ENCODE peak calls at places on chromosomes 3 and 15, in four cellular contexts. One of them, this sample, is unnamed.

GRCh38 chr15:87547470-87548181 is 708.9 kb downstream of the NTRK3 start:
- DNase-seq in AG04449: no peak
- DNase-seq in GM12864: no peak
- DNase-seq in fibroblast of the aortic adventitia: peak
- DNase-seq in this sample: no peak

GRCh38 chr15:47903369-47903768 is 186.1 kb downstream of the SEMA6D start:
- DNase-seq in fibroblast of the aortic adventitia: no peak
- DNase-seq in AG04449: no peak
- DNase-seq in GM12864: no peak
- DNase-seq in this sample: no peak

GRCh38 chr15:63491979-63492378 is 12.4 kb upstream of the USP3 start:
- DNase-seq in GM12864: no peak
- DNase-seq in AG04449: no peak
- DNase-seq in fibroblast of the aortic adventitia: peak
- DNase-seq in this sample: no peak

GRCh38 chr15:42679285-42680141 is 57.4 kb downstream of the CDAN1 start:
- DNase-seq in fibroblast of the aortic adventitia: no peak
- DNase-seq in AG04449: no peak
- DNase-seq in GM12864: no peak
- DNase-seq in this sample: no peak

GRCh38 chr15:91928676-91929075 is 75.2 kb downstream of the SLCO3A1 start:
- DNase-seq in fibroblast of the aortic adventitia: no peak
- DNase-seq in GM12864: no peak
- DNase-seq in AG04449: no peak
- DNase-seq in this sample: no peak

GRCh38 chr3:184003187-184003967 is 14.3 kb downstream of the ABCC5 start:
- DNase-seq in AG04449: peak
- DNase-seq in GM12864: no peak
- DNase-seq in fibroblast of the aortic adventitia: peak
- DNase-seq in this sample: no peak

GRCh38 chr3:82475306-82475705 is 713.9 kb upstream of the GBE1 start:
- DNase-seq in fibroblast of the aortic adventitia: no peak
- DNase-seq in AG04449: no peak
- DNase-seq in GM12864: no peak
- DNase-seq in this sample: no peak

GRCh38 chr3:29412117-29412516 is 131.2 kb downstream of the RBMS3 start:
- DNase-seq in AG04449: no peak
- DNase-seq in fibroblast of the aortic adventitia: no peak
- DNase-seq in GM12864: peak
- DNase-seq in this sample: no peak

GRCh38 chr3:45095916-45096526 is 50.2 kb downstream of the CDCP1 start:
- DNase-seq in fibroblast of the aortic adventitia: peak
- DNase-seq in GM12864: no peak
- DNase-seq in AG04449: no peak
- DNase-seq in this sample: no peak

GRCh38 chr15:95394186-95395067 is 936.1 kb upstream of the NR2F2 start:
- DNase-seq in fibroblast of the aortic adventitia: peak
- DNase-seq in GM12864: no peak
- DNase-seq in AG04449: no peak
- DNase-seq in this sample: no peak

GRCh38 chr3:74435631-74436030 is 178.8 kb downstream of the CNTN3 start:
- DNase-seq in fibroblast of the aortic adventitia: peak
- DNase-seq in GM12864: no peak
- DNase-seq in AG04449: no peak
- DNase-seq in this sample: no peak

GRCh38 chr3:153343988-153344782 is 182.2 kb downstream of the RAP2B start:
- DNase-seq in AG04449: no peak
- DNase-seq in GM12864: no peak
- DNase-seq in fibroblast of the aortic adventitia: no peak
- DNase-seq in this sample: no peak

GRCh38 chr15:94348084-94348483 is 116.7 kb downstream of the MCTP2 start:
- DNase-seq in AG04449: no peak
- DNase-seq in GM12864: no peak
- DNase-seq in fibroblast of the aortic adventitia: no peak
- DNase-seq in this sample: no peak

GRCh38 chr3:71128951-71129350 is 454.6 kb downstream of the FOXP1 start:
- DNase-seq in AG04449: no peak
- DNase-seq in fibroblast of the aortic adventitia: peak
- DNase-seq in GM12864: no peak
- DNase-seq in this sample: no peak

GRCh38 chr15:73175382-73175781 is 123.1 kb downstream of the NEO1 start:
- DNase-seq in fibroblast of the aortic adventitia: no peak
- DNase-seq in AG04449: no peak
- DNase-seq in GM12864: no peak
- DNase-seq in this sample: no peak

GRCh38 chr3:37171144-37171543 is 3.2 kb downstream of the LRRFIP2 start:
- DNase-seq in GM12864: no peak
- DNase-seq in AG04449: no peak
- DNase-seq in fibroblast of the aortic adventitia: no peak
- DNase-seq in this sample: no peak

GRCh38 chr15:39706252-39706651 is 76.4 kb downstream of the FSIP1 start:
- DNase-seq in fibroblast of the aortic adventitia: no peak
- DNase-seq in AG04449: no peak
- DNase-seq in GM12864: no peak
- DNase-seq in this sample: no peak

GRCh38 chr3:85068911-85069310 is 110.1 kb downstream of the CADM2 start:
- DNase-seq in AG04449: no peak
- DNase-seq in GM12864: no peak
- DNase-seq in fibroblast of the aortic adventitia: no peak
- DNase-seq in this sample: no peak

GRCh38 chr15:83602021-83602420 is 51.9 kb upstream of the ADAMTSL3 start:
- DNase-seq in fibroblast of the aortic adventitia: no peak
- DNase-seq in AG04449: no peak
- DNase-seq in GM12864: no peak
- DNase-seq in this sample: no peak

GRCh38 chr15:62067448-62068044 is 769 bp downstream of the C2CD4A start:
- DNase-seq in GM12864: no peak
- DNase-seq in fibroblast of the aortic adventitia: no peak
- DNase-seq in AG04449: no peak
- DNase-seq in this sample: no peak

GRCh38 chr3:129934234-129935123 is 40.0 kb upstream of the TRH start:
- DNase-seq in AG04449: no peak
- DNase-seq in fibroblast of the aortic adventitia: peak
- DNase-seq in GM12864: no peak
- DNase-seq in this sample: no peak

GRCh38 chr3:58658508-58658907 is 8.1 kb downstream of the FAM3D start:
- DNase-seq in fibroblast of the aortic adventitia: no peak
- DNase-seq in GM12864: no peak
- DNase-seq in AG04449: no peak
- DNase-seq in this sample: no peak

GRCh38 chr3:78967061-78967460 is 800.7 kb downstream of the ROBO1 start:
- DNase-seq in fibroblast of the aortic adventitia: no peak
- DNase-seq in GM12864: no peak
- DNase-seq in AG04449: no peak
- DNase-seq in this sample: no peak

GRCh38 chr3:189629803-189630455 is 1.3 kb upstream of the TP63 start:
- DNase-seq in fibroblast of the aortic adventitia: peak
- DNase-seq in AG04449: no peak
- DNase-seq in GM12864: no peak
- DNase-seq in this sample: no peak

GRCh38 chr3:110894574-110894973 is 177.0 kb upstream of the NECTIN3 start:
- DNase-seq in AG04449: no peak
- DNase-seq in GM12864: no peak
- DNase-seq in fibroblast of the aortic adventitia: no peak
- DNase-seq in this sample: no peak

GRCh38 chr3:41236198-41236597 is 36.9 kb downstream of the CTNNB1 start:
- DNase-seq in GM12864: no peak
- DNase-seq in fibroblast of the aortic adventitia: no peak
- DNase-seq in AG04449: no peak
- DNase-seq in this sample: no peak

GRCh38 chr3:159250961-159251360 is 449.1 kb downstream of the MFSD1 start:
- DNase-seq in fibroblast of the aortic adventitia: no peak
- DNase-seq in AG04449: no peak
- DNase-seq in GM12864: no peak
- DNase-seq in this sample: no peak

GRCh38 chr3:159249472-159250131 is 447.7 kb downstream of the MFSD1 start:
- DNase-seq in fibroblast of the aortic adventitia: no peak
- DNase-seq in GM12864: no peak
- DNase-seq in AG04449: no peak
- DNase-seq in this sample: no peak

GRCh38 chr3:159252274-159252673 is 450.4 kb downstream of the MFSD1 start:
- DNase-seq in AG04449: peak
- DNase-seq in GM12864: no peak
- DNase-seq in fibroblast of the aortic adventitia: peak
- DNase-seq in this sample: no peak

GRCh38 chr3:159253860-159254259 is 452.0 kb downstream of the MFSD1 start:
- DNase-seq in AG04449: no peak
- DNase-seq in fibroblast of the aortic adventitia: no peak
- DNase-seq in GM12864: no peak
- DNase-seq in this sample: no peak

DNA sequence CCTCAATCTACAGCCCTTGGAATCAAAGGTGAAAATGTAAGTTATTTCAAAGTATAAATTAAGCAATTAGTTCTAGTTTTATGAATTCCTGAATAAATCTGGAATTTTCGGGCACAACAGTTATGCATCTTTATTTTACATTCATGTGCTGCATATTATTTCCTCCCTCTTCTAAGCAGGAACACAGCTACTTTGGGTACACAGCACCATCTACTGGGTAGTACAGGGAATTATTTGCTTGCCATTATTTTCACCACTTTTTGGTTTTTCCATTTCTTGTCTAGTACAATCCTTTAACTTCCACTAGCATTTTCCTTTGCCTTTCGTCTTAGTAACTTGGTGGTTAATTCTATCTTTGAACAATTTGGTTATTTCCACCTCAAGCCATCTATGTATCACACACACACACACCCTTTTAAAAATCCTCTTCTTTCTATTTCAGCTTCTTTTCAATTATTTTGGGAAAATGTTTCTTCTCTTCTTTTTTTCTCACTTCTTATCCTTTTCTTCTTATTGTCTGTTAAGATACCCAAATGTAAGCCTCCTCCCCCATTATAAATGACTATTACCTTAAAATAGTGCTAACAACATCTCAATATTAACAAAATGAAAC is 451.0 kb downstream of the MFSD1 start:
- DNase-seq in AG04449: no peak
- DNase-seq in fibroblast of the aortic adventitia: peak
- DNase-seq in GM12864: peak
- DNase-seq in this sample: peak
- TF ChIP-seq CTCF in AG04449: peak
- TF ChIP-seq CTCF in fibroblast of the aortic adventitia: peak
- TF ChIP-seq CTCF in GM12864: peak
- TF ChIP-seq CTCF in this sample: peak

GRCh38 chr3:156535162-156535627 is 19.7 kb downstream of the SSR3 start:
- DNase-seq in AG04449: peak
- DNase-seq in fibroblast of the aortic adventitia: peak
- DNase-seq in GM12864: no peak
- DNase-seq in this sample: peak
- TF ChIP-seq CTCF in AG04449: peak
- TF ChIP-seq CTCF in fibroblast of the aortic adventitia: peak
- TF ChIP-seq CTCF in GM12864: no peak
- TF ChIP-seq CTCF in this sample: peak

DNA sequence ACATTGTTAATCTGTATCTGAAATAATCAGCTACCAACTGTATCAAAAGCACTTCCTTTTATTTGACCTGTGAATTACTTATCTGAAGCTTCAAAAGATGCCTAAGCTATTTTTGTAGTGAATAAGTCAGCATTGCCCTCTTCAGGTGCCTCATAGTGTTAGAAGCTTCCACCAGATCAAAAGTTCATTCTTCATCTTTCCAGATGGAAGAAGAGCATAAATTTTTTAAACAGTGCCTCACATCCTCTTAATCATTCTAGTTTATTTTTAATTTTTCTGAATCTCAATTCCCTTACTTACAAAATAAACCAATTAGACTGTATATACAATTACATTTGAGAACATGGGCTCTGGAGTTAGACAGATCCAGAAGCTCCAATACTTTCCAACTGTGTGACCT is 65.0 kb downstream of the MYO5A start:
- DNase-seq in GM12864: no peak
- DNase-seq in AG04449: no peak
- DNase-seq in fibroblast of the aortic adventitia: peak
- DNase-seq in this sample: no peak
- TF ChIP-seq CTCF in GM12864: peak
- TF ChIP-seq CTCF in AG04449: no peak
- TF ChIP-seq CTCF in fibroblast of the aortic adventitia: peak
- TF ChIP-seq CTCF in this sample: no peak

DNA sequence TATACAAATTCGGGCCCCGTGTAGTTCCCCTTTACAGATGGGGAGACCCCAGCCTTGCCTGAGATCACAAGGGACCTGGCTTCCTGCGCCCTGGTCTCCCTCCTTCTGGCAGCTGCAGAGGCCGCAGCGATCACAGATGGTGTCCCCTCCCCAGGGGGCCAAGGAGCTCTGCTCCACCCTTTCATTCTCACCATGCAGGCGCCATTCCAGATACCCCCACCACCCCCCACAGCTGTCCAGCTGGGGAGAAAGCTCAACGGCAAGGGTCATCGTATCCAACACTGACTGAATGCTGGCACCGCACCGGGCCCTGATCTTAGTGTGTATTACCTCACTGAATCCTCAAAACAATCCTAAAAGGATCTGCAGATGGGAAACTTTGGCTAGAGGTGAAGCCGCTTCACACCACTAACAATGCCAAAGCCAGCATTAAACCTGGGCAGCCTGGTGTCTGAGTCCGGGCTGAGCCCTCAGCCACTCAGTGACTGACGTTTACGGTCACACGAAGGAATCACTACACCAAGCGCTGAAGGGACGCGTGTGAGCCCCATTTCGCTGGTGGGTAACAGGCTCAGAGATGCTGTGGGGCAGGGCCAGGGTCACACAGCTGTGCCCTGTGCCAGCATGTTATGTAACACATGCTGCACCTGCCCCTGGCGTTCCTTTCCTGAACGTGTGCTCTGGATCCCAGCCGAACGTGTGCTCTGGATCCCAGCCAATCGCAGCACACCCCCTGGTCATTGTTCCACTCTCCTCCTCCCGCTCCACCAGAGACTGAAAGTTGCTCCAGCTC is 51.9 kb downstream of the IQSEC1 start:
- DNase-seq in GM12864: no peak
- DNase-seq in fibroblast of the aortic adventitia: peak
- DNase-seq in AG04449: no peak
- DNase-seq in this sample: no peak
- TF ChIP-seq CTCF in GM12864: no peak
- TF ChIP-seq CTCF in fibroblast of the aortic adventitia: no peak
- TF ChIP-seq CTCF in AG04449: no peak
- TF ChIP-seq CTCF in this sample: no peak

GRCh38 chr3:178434206-178434805 is 101.9 kb upstream of the KCNMB2 start:
- DNase-seq in AG04449: no peak
- DNase-seq in GM12864: no peak
- DNase-seq in fibroblast of the aortic adventitia: peak
- DNase-seq in this sample: no peak
- TF ChIP-seq CTCF in AG04449: no peak
- TF ChIP-seq CTCF in GM12864: peak
- TF ChIP-seq CTCF in fibroblast of the aortic adventitia: peak
- TF ChIP-seq CTCF in this sample: no peak

GRCh38 chr15:67840747-67841634 is 1.1 kb upstream of the RNU6-1 start:
- DNase-seq in GM12864: no peak
- DNase-seq in fibroblast of the aortic adventitia: peak
- DNase-seq in AG04449: no peak
- DNase-seq in this sample: no peak
- TF ChIP-seq CTCF in GM12864: no peak
- TF ChIP-seq CTCF in fibroblast of the aortic adventitia: peak
- TF ChIP-seq CTCF in AG04449: peak
- TF ChIP-seq CTCF in this sample: no peak

GRCh38 chr3:115571413-115571812 is 51.9 kb upstream of the GAP43 start:
- DNase-seq in fibroblast of the aortic adventitia: no peak
- DNase-seq in AG04449: no peak
- DNase-seq in GM12864: no peak
- DNase-seq in this sample: no peak
- TF ChIP-seq CTCF in fibroblast of the aortic adventitia: no peak
- TF ChIP-seq CTCF in AG04449: no peak
- TF ChIP-seq CTCF in GM12864: no peak
- TF ChIP-seq CTCF in this sample: no peak

GRCh38 chr3:143763568-143764162 is 84.6 kb downstream of the SLC9A9 start:
- DNase-seq in GM12864: no peak
- DNase-seq in fibroblast of the aortic adventitia: peak
- DNase-seq in AG04449: no peak
- DNase-seq in this sample: no peak
- TF ChIP-seq CTCF in GM12864: no peak
- TF ChIP-seq CTCF in fibroblast of the aortic adventitia: peak
- TF ChIP-seq CTCF in AG04449: no peak
- TF ChIP-seq CTCF in this sample: peak